ENCODE peak calls at places on chromosomes 11 and 22, in four cellular contexts. One of them, this sample, is unnamed.

GRCh38 chr11:85822814-85823213 is 11.9 kb upstream of the SYTL2 start:
- DNase-seq in HepG2: no peak
- DNase-seq in GM12878: no peak
- DNase-seq in A549: no peak
- DNase-seq in this sample: no peak

GRCh38 chr11:69035150-69035958 is 13.4 kb upstream of the TPCN2 start:
- DNase-seq in GM12878: no peak
- DNase-seq in A549: no peak
- DNase-seq in HepG2: no peak
- DNase-seq in this sample: peak; percentile 39

GRCh38 chr11:115916596-115916995 is 412.4 kb upstream of the CADM1 start:
- DNase-seq in A549: no peak
- DNase-seq in HepG2: no peak
- DNase-seq in GM12878: no peak
- DNase-seq in this sample: no peak

GRCh38 chr11:86676533-86677154 is 4.2 kb upstream of the ME3 start:
- DNase-seq in GM12878: no peak
- DNase-seq in A549: no peak
- DNase-seq in HepG2: peak; percentile 18
- DNase-seq in this sample: peak; percentile 48

GRCh38 chr22:47119181-47119580 is 356.7 kb downstream of the TBC1D22A start:
- DNase-seq in GM12878: no peak
- DNase-seq in A549: no peak
- DNase-seq in HepG2: no peak
- DNase-seq in this sample: no peak

GRCh38 chr11:91932151-91932821 is 292.3 kb upstream of the FAT3 start:
- DNase-seq in HepG2: no peak
- DNase-seq in A549: no peak
- DNase-seq in GM12878: no peak
- DNase-seq in this sample: no peak

GRCh38 chr11:128725630-128726461 is 32.0 kb downstream of the FLI1 start:
- DNase-seq in GM12878: peak; percentile 89
- DNase-seq in A549: no peak
- DNase-seq in HepG2: no peak
- DNase-seq in this sample: peak; percentile 92

GRCh38 chr11:113725883-113726405 is 19.8 kb upstream of the TMPRSS5 start:
- DNase-seq in HepG2: peak; percentile 16
- DNase-seq in A549: no peak
- DNase-seq in GM12878: no peak
- DNase-seq in this sample: no peak

GRCh38 chr11:6757373-6757967 is 14.3 kb downstream of the OR2AG2 start:
- DNase-seq in A549: peak; percentile 35
- DNase-seq in GM12878: no peak
- DNase-seq in HepG2: peak; percentile 44
- DNase-seq in this sample: peak; percentile 62

GRCh38 chr22:24423519-24424000 is 3.8 kb upstream of the ADORA2A start:
- DNase-seq in A549: peak; percentile 57
- DNase-seq in HepG2: no peak
- DNase-seq in GM12878: no peak
- DNase-seq in this sample: peak; percentile 66

GRCh38 chr11:109864161-109864661 is 229.0 kb upstream of the ZC3H12C start:
- DNase-seq in HepG2: no peak
- DNase-seq in GM12878: peak; percentile 80
- DNase-seq in A549: no peak
- DNase-seq in this sample: no peak

GRCh38 chr11:8604078-8604723 is 10.2 kb upstream of the STK33 start:
- DNase-seq in GM12878: no peak
- DNase-seq in HepG2: peak; percentile 46
- DNase-seq in A549: peak; percentile 64
- DNase-seq in this sample: peak; percentile 48

GRCh38 chr22:47098554-47098953 is 336.1 kb downstream of the TBC1D22A start:
- DNase-seq in A549: no peak
- DNase-seq in HepG2: no peak
- DNase-seq in GM12878: no peak
- DNase-seq in this sample: no peak

GRCh38 chr22:38829485-38829884 is 14.3 kb downstream of the NPTXR start:
- DNase-seq in GM12878: no peak
- DNase-seq in HepG2: no peak
- DNase-seq in A549: no peak
- DNase-seq in this sample: no peak

GRCh38 chr22:22720201-22720723 is 75.8 kb downstream of the GGTLC2 start:
- DNase-seq in GM12878: peak; percentile 57
- DNase-seq in HepG2: peak; percentile 32
- DNase-seq in A549: no peak
- DNase-seq in this sample: peak; percentile 79

GRCh38 chr22:44758354-44758969 is 6.1 kb downstream of the ARHGAP8 start:
- DNase-seq in A549: no peak
- DNase-seq in GM12878: no peak
- DNase-seq in HepG2: no peak
- DNase-seq in this sample: no peak

GRCh38 chr22:20581503-20582170 is 74.2 kb downstream of the MED15 start:
- DNase-seq in GM12878: no peak
- DNase-seq in A549: no peak
- DNase-seq in HepG2: no peak
- DNase-seq in this sample: no peak

GRCh38 chr22:42724062-42724461 is 3.4 kb upstream of the A4GALT start:
- DNase-seq in HepG2: no peak
- DNase-seq in GM12878: no peak
- DNase-seq in A549: no peak
- DNase-seq in this sample: no peak

GRCh38 chr22:46436595-46437163 is 100.7 kb downstream of the CELSR1 start:
- DNase-seq in GM12878: no peak
- DNase-seq in HepG2: no peak
- DNase-seq in A549: no peak
- DNase-seq in this sample: no peak

GRCh38 chr11:122706689-122707088 is 51.2 kb downstream of the UBASH3B start:
- DNase-seq in HepG2: peak; percentile 77
- DNase-seq in A549: no peak
- DNase-seq in GM12878: no peak
- DNase-seq in this sample: no peak

GRCh38 chr11:116540645-116541044 is 232.1 kb downstream of the BUD13 start:
- DNase-seq in A549: no peak
- DNase-seq in HepG2: no peak
- DNase-seq in GM12878: no peak
- DNase-seq in this sample: no peak

GRCh38 chr22:43925433-43926348 is 2.1 kb downstream of the PNPLA3 start:
- DNase-seq in A549: no peak
- DNase-seq in GM12878: no peak
- DNase-seq in HepG2: peak; percentile 95
- DNase-seq in this sample: no peak

DNA sequence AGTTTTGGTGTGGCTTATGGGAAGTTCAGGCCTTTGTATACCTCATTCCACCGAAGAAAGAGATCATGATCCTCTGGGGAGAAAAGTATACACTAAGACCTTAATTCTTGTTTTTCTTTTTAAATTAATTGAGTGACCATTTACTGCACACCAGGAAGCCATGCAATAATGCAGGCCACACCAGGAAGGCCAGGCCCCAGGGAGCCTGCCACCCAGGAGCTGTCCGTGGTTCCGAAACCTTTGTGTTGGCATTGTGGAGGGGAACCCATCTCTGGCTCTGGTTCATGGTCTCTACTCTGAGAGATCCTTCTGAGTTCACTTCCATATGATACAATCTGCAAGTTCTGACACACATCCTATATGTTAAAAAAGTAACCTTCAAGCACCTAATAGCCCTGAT is 291.8 kb downstream of the MIAT start:
- DNase-seq in A549: no peak
- DNase-seq in GM12878: no peak
- DNase-seq in HepG2: no peak
- DNase-seq in this sample: peak; percentile 20
- TF ChIP-seq MAX in A549: no peak
- TF ChIP-seq MAX in GM12878: no peak
- TF ChIP-seq MAX in HepG2: no peak
- TF ChIP-seq MAX in this sample: no peak

DNA sequence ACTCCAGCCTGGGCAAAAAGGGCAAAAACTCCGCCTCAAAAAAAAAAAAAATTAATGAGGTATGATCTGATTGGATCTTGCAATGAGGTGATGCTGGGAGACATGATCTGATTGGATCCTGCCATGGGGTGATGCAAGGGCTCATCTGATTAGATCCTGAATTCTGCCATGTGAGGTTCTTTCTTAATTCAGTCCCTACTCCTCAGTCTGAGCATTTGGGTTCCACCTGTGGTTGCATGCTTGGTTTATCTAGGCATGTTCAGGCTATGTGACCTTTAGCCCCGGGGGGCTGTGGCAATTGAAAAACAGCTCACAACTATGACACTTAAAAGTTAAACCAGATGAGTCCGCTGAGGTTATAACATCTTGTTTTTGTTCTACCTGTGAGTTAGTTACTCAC is 4.8 kb upstream of the TRIM6 start:
- DNase-seq in GM12878: no peak
- DNase-seq in A549: no peak
- DNase-seq in HepG2: no peak
- DNase-seq in this sample: peak; percentile 11
- TF ChIP-seq MYC in GM12878: no peak
- TF ChIP-seq MYC in A549: no peak
- TF ChIP-seq MYC in HepG2: no peak
- TF ChIP-seq MYC in this sample: no peak

GRCh38 chr11:1737080-1737757 is 13.2 kb downstream of the IFITM10 start:
- DNase-seq in A549: no peak
- DNase-seq in HepG2: no peak
- DNase-seq in GM12878: no peak
- DNase-seq in this sample: no peak
- TF ChIP-seq MAX in A549: no peak
- TF ChIP-seq MAX in HepG2: no peak
- TF ChIP-seq MAX in GM12878: no peak
- TF ChIP-seq MAX in this sample: no peak

GRCh38 chr22:35756722-35757121 is 39.0 kb downstream of the APOL5 start:
- DNase-seq in A549: no peak
- DNase-seq in HepG2: no peak
- DNase-seq in GM12878: no peak
- DNase-seq in this sample: no peak

GRCh38 chr22:35766654-35767580 is 49.2 kb downstream of the APOL5 start:
- DNase-seq in HepG2: no peak
- DNase-seq in A549: no peak
- DNase-seq in GM12878: no peak
- DNase-seq in this sample: no peak

GRCh38 chr22:35758394-35758793 is 40.7 kb downstream of the APOL5 start:
- DNase-seq in A549: no peak
- DNase-seq in HepG2: no peak
- DNase-seq in GM12878: no peak
- DNase-seq in this sample: no peak

GRCh38 chr22:35761037-35761436 is 43.4 kb downstream of the APOL5 start:
- DNase-seq in HepG2: peak; percentile 20
- DNase-seq in GM12878: no peak
- DNase-seq in A549: peak; percentile 15
- DNase-seq in this sample: peak; percentile 11
- TF ChIP-seq MYC in HepG2: no peak
- TF ChIP-seq MYC in GM12878: no peak
- TF ChIP-seq MYC in A549: no peak
- TF ChIP-seq MYC in this sample: no peak

DNA sequence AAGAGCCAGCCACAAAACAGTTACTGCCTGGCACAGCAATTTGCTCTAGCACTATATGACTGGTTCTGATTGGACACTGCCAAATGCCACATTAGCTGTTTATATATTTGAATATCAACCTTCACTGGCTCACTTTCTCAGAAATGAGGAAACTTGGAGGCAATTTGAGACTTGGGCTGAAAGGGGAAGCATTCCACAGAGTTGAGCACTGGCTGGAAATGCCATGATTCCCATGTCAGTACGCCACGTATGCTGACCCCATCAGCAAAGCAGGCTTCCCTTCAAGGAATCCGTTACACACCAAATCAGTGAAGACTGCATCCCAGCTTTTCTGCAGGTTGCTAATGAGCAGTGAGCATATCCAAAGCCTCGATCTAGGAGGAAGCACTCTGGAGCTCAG is 34.7 kb downstream of the GALNT18 start:
- DNase-seq in GM12878: no peak
- DNase-seq in A549: no peak
- DNase-seq in HepG2: no peak
- DNase-seq in this sample: no peak
- TF ChIP-seq MAX in GM12878: no peak
- TF ChIP-seq MAX in A549: no peak
- TF ChIP-seq MAX in HepG2: no peak
- TF ChIP-seq MAX in this sample: no peak

GRCh38 chr11:125179346-125179745 is 14.8 kb downstream of the PKNOX2 start:
- DNase-seq in A549: no peak
- DNase-seq in GM12878: no peak
- DNase-seq in HepG2: no peak
- DNase-seq in this sample: no peak
- TF ChIP-seq MYC in A549: no peak
- TF ChIP-seq MYC in GM12878: no peak
- TF ChIP-seq MYC in HepG2: no peak
- TF ChIP-seq MYC in this sample: no peak

GRCh38 chr22:35746248-35746647 is 28.6 kb downstream of the APOL5 start:
- DNase-seq in GM12878: no peak
- DNase-seq in A549: no peak
- DNase-seq in HepG2: no peak
- DNase-seq in this sample: no peak

GRCh38 chr22:35742342-35743100 is 24.8 kb downstream of the APOL5 start:
- DNase-seq in HepG2: no peak
- DNase-seq in GM12878: no peak
- DNase-seq in A549: no peak
- DNase-seq in this sample: no peak

GRCh38 chr22:35746946-35747703 is 29.5 kb downstream of the APOL5 start:
- DNase-seq in HepG2: no peak
- DNase-seq in A549: no peak
- DNase-seq in GM12878: no peak
- DNase-seq in this sample: no peak

GRCh38 chr22:35740616-35741015 is 22.9 kb downstream of the APOL5 start:
- DNase-seq in GM12878: no peak
- DNase-seq in HepG2: no peak
- DNase-seq in A549: no peak
- DNase-seq in this sample: no peak

DNA sequence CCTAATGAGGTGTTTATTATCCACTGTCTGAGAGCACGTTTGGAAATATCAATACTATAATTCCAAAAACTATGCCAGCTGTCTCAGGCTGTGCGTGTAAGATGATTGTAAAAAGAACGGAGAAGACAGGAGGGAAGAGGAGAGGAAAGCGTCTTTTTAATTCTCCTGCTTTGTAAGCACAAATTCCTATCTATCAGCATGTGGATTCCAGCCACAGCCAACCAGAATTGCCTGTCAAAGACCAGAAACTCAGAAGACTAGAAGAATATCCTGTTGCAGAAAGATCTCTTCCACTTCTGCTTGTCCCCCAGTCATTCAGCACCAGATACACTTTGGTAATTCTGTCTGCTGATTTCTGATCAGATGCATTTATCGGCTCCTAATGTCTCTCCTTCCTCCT is 25.8 kb downstream of the APOL5 start:
- DNase-seq in A549: no peak
- DNase-seq in GM12878: no peak
- DNase-seq in HepG2: no peak
- DNase-seq in this sample: no peak
- TF ChIP-seq MAX in A549: no peak
- TF ChIP-seq MAX in GM12878: no peak
- TF ChIP-seq MAX in HepG2: no peak
- TF ChIP-seq MAX in this sample: no peak

DNA sequence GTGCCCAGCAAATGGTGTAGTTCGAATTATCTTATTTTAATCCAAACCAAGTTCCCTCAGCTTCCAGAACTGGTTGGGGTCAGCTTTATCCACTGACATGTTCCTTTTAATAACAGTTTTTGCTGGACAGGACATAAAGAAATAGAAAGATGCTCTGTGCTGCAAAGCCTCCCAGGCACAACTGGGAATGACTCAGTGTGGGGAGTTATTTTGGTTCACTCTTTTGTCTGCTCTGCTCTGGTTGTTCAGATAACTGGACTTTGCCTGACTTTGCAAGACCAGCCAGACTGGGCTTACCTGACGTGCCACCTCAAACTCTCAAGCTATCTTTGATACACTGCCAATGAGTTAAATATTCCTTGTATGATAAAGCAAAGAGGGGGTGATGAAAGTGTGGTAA is 25.6 kb downstream of the SEZ6L start:
- DNase-seq in HepG2: no peak
- DNase-seq in A549: no peak
- DNase-seq in GM12878: no peak
- DNase-seq in this sample: no peak
- TF ChIP-seq MYC in HepG2: no peak
- TF ChIP-seq MYC in A549: no peak
- TF ChIP-seq MYC in GM12878: no peak
- TF ChIP-seq MYC in this sample: no peak